ENCODE peak calls at places on chromosome 18, in eight cellular contexts. F is pancreas; H is lower lobe of right lung; I is GM20000; U is GM23338; B is Caco-2; Y is cardiac fibroblast; X is CD4-positive, alpha-beta T cell. E is an unnamed sample.

GRCh38 chr18:29123706-29124530 is 947.0 kb upstream of the CDH2 start:
- DNase-seq in F (no peak), H (no peak), I (no peak), U (peak), B (no peak), Y (peak), X (no peak), E (no peak)

GRCh38 chr18:79942786-79943607 is 8.5 kb downstream of the SLC66A2 start:
- DNase-seq in F (peak), H (peak), I (no peak), U (no peak), B (no peak), Y (no peak), X (no peak), E (no peak)

GRCh38 chr18:9048808-9049494 is 53.5 kb upstream of the NDUFV2 start:
- DNase-seq in F (no peak), H (no peak), I (no peak), U (no peak), B (peak), Y (peak), X (no peak), E (no peak)

GRCh38 chr18:31741096-31741735 is 19.5 kb downstream of the SLC25A52 start:
- DNase-seq in F (no peak), H (no peak), I (no peak), U (peak), B (peak), Y (peak), X (peak), E (peak)

GRCh38 chr18:70289351-70290330 is 796 bp downstream of the SOCS6 start:
- DNase-seq in F (peak), H (peak), I (peak), U (peak), B (peak), Y (peak), X (no peak), E (peak)

GRCh38 chr18:63162271-63163014 is 157.1 kb downstream of the BCL2 start:
- DNase-seq in F (no peak), H (peak), I (peak), U (no peak), B (no peak), Y (no peak), X (no peak), E (no peak)

GRCh38 chr18:59268722-59269562 is 4.3 kb downstream of the RAX start:
- DNase-seq in F (peak), H (peak), I (peak), U (peak), B (peak), Y (no peak), X (no peak), E (peak)

GRCh38 chr18:63299837-63300787 is 19.5 kb downstream of the BCL2 start:
- DNase-seq in F (no peak), H (no peak), I (peak), U (no peak), B (no peak), Y (peak), X (no peak), E (no peak)

GRCh38 chr18:79133724-79134123 is 64.5 kb downstream of the ATP9B start:
- DNase-seq in F (no peak), H (no peak), I (no peak), U (no peak), B (no peak), Y (no peak), X (no peak), E (no peak)

GRCh38 chr18:6058941-6059340 is 163.6 kb upstream of the TMEM200C start:
- DNase-seq in F (no peak), H (no peak), I (no peak), U (peak), B (no peak), Y (peak), X (no peak), E (peak)

GRCh38 chr18:811192-812122 is 585 bp downstream of the YES1 start:
- DNase-seq in F (no peak), H (peak), I (peak), U (peak), B (peak), Y (peak), X (no peak), E (no peak)

GRCh38 chr18:79589601-79590091 is 90.0 kb upstream of the CTDP1 start:
- DNase-seq in F (no peak), H (peak), I (no peak), U (no peak), B (no peak), Y (no peak), X (no peak), E (no peak)

GRCh38 chr18:9965711-9966624 is 52.2 kb downstream of the VAPA start:
- DNase-seq in F (no peak), H (no peak), I (no peak), U (no peak), B (no peak), Y (no peak), X (no peak), E (no peak)

GRCh38 chr18:9736942-9737813 is 29.1 kb downstream of the RAB31 start:
- DNase-seq in F (no peak), H (no peak), I (no peak), U (no peak), B (peak), Y (peak), X (no peak), E (no peak)

GRCh38 chr18:58005036-58005435 is 39.0 kb upstream of the NEDD4L start:
- DNase-seq in F (no peak), H (no peak), I (no peak), U (no peak), B (no peak), Y (peak), X (no peak), E (no peak)

GRCh38 chr18:13103366-13103765 is 112.2 kb downstream of the CEP192 start:
- DNase-seq in F (no peak), H (no peak), I (no peak), U (peak), B (no peak), Y (peak), X (no peak), E (no peak)

GRCh38 chr18:74945774-74946545 is 263.0 kb downstream of the PTGR3 start:
- DNase-seq in F (no peak), H (no peak), I (no peak), U (no peak), B (no peak), Y (peak), X (no peak), E (no peak)

GRCh38 chr18:37630326-37630725 is 64.7 kb upstream of the CELF4 start:
- DNase-seq in F (no peak), H (no peak), I (no peak), U (no peak), B (no peak), Y (no peak), X (no peak), E (no peak)

GRCh38 chr18:22723741-22724140 is 209.4 kb upstream of the RBBP8 start:
- DNase-seq in F (no peak), H (no peak), I (no peak), U (no peak), B (no peak), Y (no peak), X (no peak), E (no peak)

GRCh38 chr18:48165104-48165866 is 234.8 kb upstream of the SMAD2 start:
- DNase-seq in F (no peak), H (no peak), I (no peak), U (no peak), B (no peak), Y (no peak), X (no peak), E (no peak)

GRCh38 chr18:21604711-21605110 is 4.2 kb upstream of the ESCO1 start:
- DNase-seq in F (no peak), H (no peak), I (no peak), U (no peak), B (no peak), Y (no peak), X (no peak), E (no peak)

GRCh38 chr18:47560693-47561092 is 309.2 kb upstream of the SKOR2 start:
- DNase-seq in F (no peak), H (no peak), I (no peak), U (peak), B (no peak), Y (no peak), X (no peak), E (no peak)

GRCh38 chr18:6881034-6881800 is 151.7 kb downstream of the ARHGAP28 start:
- DNase-seq in F (no peak), H (no peak), I (no peak), U (no peak), B (no peak), Y (no peak), X (no peak), E (no peak)

GRCh38 chr18:49878567-49878966 is 65.2 kb upstream of the ACAA2 start:
- DNase-seq in F (no peak), H (no peak), I (no peak), U (no peak), B (no peak), Y (peak), X (no peak), E (no peak)

GRCh38 chr18:35407871-35408481 is 30.8 kb upstream of the ZNF396 start:
- DNase-seq in F (peak), H (no peak), I (peak), U (peak), B (peak), Y (peak), X (no peak), E (peak)

GRCh38 chr18:78244779-78245178 is 734.8 kb upstream of the SALL3 start:
- DNase-seq in F (no peak), H (no peak), I (no peak), U (no peak), B (no peak), Y (no peak), X (no peak), E (no peak)

GRCh38 chr18:74509856-74510769 is 13.9 kb downstream of the CNDP2 start:
- DNase-seq in F (no peak), H (no peak), I (no peak), U (no peak), B (no peak), Y (no peak), X (no peak), E (no peak)

GRCh38 chr18:49934457-49934856 is 121.1 kb upstream of the ACAA2 start:
- DNase-seq in F (no peak), H (no peak), I (no peak), U (no peak), B (no peak), Y (no peak), X (no peak), E (no peak)

GRCh38 chr18:49768051-49768391 is 45.3 kb downstream of the ACAA2 start:
- DNase-seq in F (peak), H (no peak), I (no peak), U (peak), B (peak), Y (peak), X (no peak), E (peak)

GRCh38 chr18:71942433-71942832 is 601.7 kb downstream of the CBLN2 start:
- DNase-seq in F (no peak), H (no peak), I (no peak), U (no peak), B (no peak), Y (no peak), X (no peak), E (no peak)
- TF ChIP-seq CTCF in F (no peak), H (no peak), I (no peak), U (no peak), B (no peak), Y (no peak), X (no peak), E (no peak)

GRCh38 chr18:54043484-54044256 is 180.8 kb downstream of the MBD2 start:
- DNase-seq in F (no peak), H (no peak), I (no peak), U (no peak), B (no peak), Y (peak), X (no peak), E (no peak)
- TF ChIP-seq CTCF in F (no peak), H (no peak), I (no peak), U (no peak), B (no peak), Y (peak), X (no peak), E (no peak)

GRCh38 chr18:65439184-65439583 is 311.6 kb upstream of the CDH7 start:
- DNase-seq in F (no peak), H (no peak), I (no peak), U (peak), B (no peak), Y (no peak), X (no peak), E (no peak)
- TF ChIP-seq CTCF in F (no peak), H (peak), I (no peak), U (peak), B (no peak), Y (no peak), X (no peak), E (peak)

DNA sequence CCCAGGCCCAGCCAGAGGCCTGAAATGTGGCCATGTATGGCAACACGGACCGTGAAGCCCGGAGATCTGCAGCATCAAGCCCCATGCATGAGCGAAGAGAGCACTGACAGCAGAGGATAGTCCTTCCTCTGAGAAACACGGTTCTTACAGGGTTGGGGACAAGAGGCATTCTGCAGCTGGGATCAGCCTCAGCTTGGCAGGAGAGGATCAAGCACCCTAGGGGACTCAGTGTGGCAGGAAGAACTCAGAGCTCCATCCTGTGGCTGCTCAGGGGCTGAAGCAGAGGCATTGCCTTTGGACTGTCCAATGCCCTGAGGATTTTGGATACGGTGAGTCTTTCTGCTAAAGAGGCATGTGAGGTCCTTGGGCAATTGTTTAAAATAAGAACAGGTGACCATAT is 368.7 kb downstream of the ZNF516 start:
- DNase-seq in F (no peak), H (no peak), I (no peak), U (peak), B (no peak), Y (no peak), X (no peak), E (no peak)
- TF ChIP-seq CTCF in F (no peak), H (peak), I (no peak), U (peak), B (no peak), Y (no peak), X (no peak), E (no peak)

GRCh38 chr18:56748698-56749268 is 97.6 kb downstream of the WDR7 start:
- DNase-seq in F (no peak), H (no peak), I (peak), U (peak), B (peak), Y (peak), X (no peak), E (peak)
- TF ChIP-seq CTCF in F (peak), H (peak), I (no peak), U (peak), B (no peak), Y (peak), X (peak), E (peak)

GRCh38 chr18:3594760-3595241 is 144.8 kb downstream of the TGIF1 start:
- DNase-seq in F (no peak), H (no peak), I (no peak), U (no peak), B (no peak), Y (peak), X (no peak), E (no peak)

GRCh38 chr18:3595282-3596273 is 145.6 kb downstream of the TGIF1 start:
- DNase-seq in F (peak), H (no peak), I (peak), U (no peak), B (peak), Y (peak), X (no peak), E (no peak)

GRCh38 chr18:3597159-3597977 is 147.4 kb downstream of the TGIF1 start:
- DNase-seq in F (no peak), H (no peak), I (no peak), U (no peak), B (no peak), Y (no peak), X (no peak), E (no peak)

GRCh38 chr18:3593904-3594759 is 144.2 kb downstream of the TGIF1 start:
- DNase-seq in F (peak), H (peak), I (peak), U (peak), B (peak), Y (peak), X (peak), E (peak)

DNA sequence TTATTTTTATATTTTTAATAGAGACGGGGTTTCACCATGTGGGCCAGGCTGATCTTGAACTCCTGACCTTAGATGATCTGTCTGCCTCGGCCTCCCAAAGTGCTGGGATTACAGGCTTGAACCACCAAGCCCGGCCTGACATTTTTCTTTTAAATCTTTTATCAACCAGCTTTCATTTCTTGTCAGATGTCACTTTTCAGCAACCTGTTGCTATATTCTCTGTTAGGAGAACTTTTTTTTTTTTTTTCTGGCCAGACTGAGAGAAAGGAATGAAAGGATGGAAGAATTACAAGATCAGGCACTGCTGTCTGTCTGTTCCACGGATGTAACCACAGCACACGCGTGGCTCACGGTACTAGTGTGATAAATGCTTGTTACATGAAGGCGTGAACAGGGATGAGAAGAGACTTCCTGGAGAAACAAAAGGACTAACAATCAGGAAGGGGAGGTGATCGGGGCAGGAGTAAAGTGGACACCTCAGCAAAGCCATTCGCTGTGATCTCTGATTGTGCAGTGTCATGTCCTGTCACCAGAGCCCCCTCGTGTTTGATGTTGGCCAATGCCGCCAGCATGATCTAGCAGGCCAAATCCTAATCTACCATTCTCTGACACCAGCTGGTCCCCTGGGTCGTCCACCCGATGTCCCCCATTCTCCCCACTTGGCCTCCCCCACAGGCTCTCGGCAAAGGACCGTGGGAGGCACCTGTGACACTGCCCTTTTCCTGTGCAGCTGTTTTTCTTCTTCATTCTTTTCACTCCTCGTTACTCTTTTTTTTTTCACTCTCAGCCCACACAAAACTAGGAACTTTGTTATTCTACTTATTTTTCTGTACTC is 146.6 kb downstream of the TGIF1 start:
- DNase-seq in F (no peak), H (peak), I (peak), U (no peak), B (peak), Y (peak), X (no peak), E (peak)
- TF ChIP-seq CTCF in F (no peak), H (peak), I (peak), U (no peak), B (no peak), Y (peak), X (peak), E (peak)